ENCODE peak calls at places on chromosomes 13 and 19, in five cellular contexts. T is Daoy, A is mucosa of gallbladder, N is BJ, V is iris pigment epithelial cell. B is an unnamed sample.

GRCh38 chr13:93655132-93655531 is 428.5 kb downstream of the GPC6 start:
- DNase-seq in T (no peak), A (no peak), N (no peak), V (no peak), B (no peak)

GRCh38 chr19:48627211-48627864 is 8.0 kb downstream of the SPHK2 start:
- DNase-seq in T (peak; percentile 63), A (no peak), N (no peak), V (no peak), B (no peak)

GRCh38 chr19:28444371-28444770 is 768.6 kb downstream of the UQCRFS1 start:
- DNase-seq in T (no peak), A (no peak), N (no peak), V (no peak), B (no peak)

GRCh38 chr13:76213423-76213904 is 577.3 kb downstream of the LMO7 start:
- DNase-seq in T (no peak), A (no peak), N (no peak), V (no peak), B (no peak)

GRCh38 chr19:32676186-32676894 is 692 bp downstream of the RGS9BP start:
- DNase-seq in T (peak; percentile 29), A (no peak), N (no peak), V (peak; percentile 22), B (no peak)

GRCh38 chr13:49936943-49937273 is 768 bp upstream of the SPRYD7 start:
- DNase-seq in T (no peak), A (no peak), N (no peak), V (no peak), B (no peak)

GRCh38 chr13:79398915-79399314 is 7.1 kb downstream of the RBM26 start:
- DNase-seq in T (no peak), A (no peak), N (no peak), V (peak; percentile 58), B (peak; percentile 67)

GRCh38 chr13:110448230-110448629 is 113.3 kb downstream of the RAB20 start:
- DNase-seq in T (no peak), A (no peak), N (peak; percentile 68), V (peak; percentile 73), B (peak; percentile 72)

GRCh38 chr19:27962260-27962659 is 1250.7 kb downstream of the UQCRFS1 start:
- DNase-seq in T (no peak), A (no peak), N (no peak), V (no peak), B (peak; percentile 14)

GRCh38 chr13:89279374-89279773 is 1608.2 kb downstream of the SLITRK5 start:
- DNase-seq in T (no peak), A (no peak), N (no peak), V (no peak), B (no peak)

GRCh38 chr13:84393981-84394625 is 511.8 kb upstream of the SLITRK1 start:
- DNase-seq in T (no peak), A (no peak), N (no peak), V (no peak), B (no peak)

GRCh38 chr19:18274776-18275356 is 614 bp upstream of the IQCN start:
- DNase-seq in T (peak; percentile 95), A (peak; percentile 91), N (peak; percentile 64), V (peak; percentile 88), B (peak; percentile 76)

GRCh38 chr19:752652-753517 is 2.0 kb downstream of the MISP start:
- DNase-seq in T (peak; percentile 82), A (peak; percentile 77), N (peak; percentile 52), V (peak; percentile 89), B (peak; percentile 84)

GRCh38 chr19:7856679-7857663 is 17.2 kb downstream of the PRR36 start:
- DNase-seq in T (no peak), A (no peak), N (no peak), V (no peak), B (no peak)

GRCh38 chr19:52778811-52779210 is 7.8 kb downstream of the ZNF600 start:
- DNase-seq in T (peak; percentile 10), A (no peak), N (no peak), V (peak; percentile 25), B (peak; percentile 0)

GRCh38 chr19:12789098-12789903 is 2.0 kb upstream of the JUNB start:
- DNase-seq in T (peak; percentile 42), A (no peak), N (no peak), V (peak; percentile 36), B (no peak)

GRCh38 chr13:50713849-50714248 is 129.6 kb downstream of the DLEU7 start:
- DNase-seq in T (peak; percentile 82), A (no peak), N (peak; percentile 49), V (peak; percentile 98), B (peak; percentile 82)

GRCh38 chr19:4671182-4671851 is 1.2 kb upstream of the MYDGF start:
- DNase-seq in T (no peak), A (no peak), N (no peak), V (no peak), B (no peak)

GRCh38 chr13:86403213-86403612 is 604.0 kb upstream of the SLITRK6 start:
- DNase-seq in T (no peak), A (no peak), N (no peak), V (no peak), B (no peak)

GRCh38 chr13:73194310-73194709 is 135.5 kb downstream of the KLF5 start:
- DNase-seq in T (no peak), A (peak; percentile 16), N (no peak), V (no peak), B (no peak)

GRCh38 chr19:48668332-48668731 is 4.5 kb downstream of the NTN5 start:
- DNase-seq in T (no peak), A (no peak), N (no peak), V (no peak), B (no peak)

GRCh38 chr13:29230446-29230845 is 365.0 kb downstream of the SLC7A1 start:
- DNase-seq in T (no peak), A (no peak), N (no peak), V (no peak), B (no peak)

GRCh38 chr19:6276447-6276846 is 3.3 kb downstream of the MLLT1 start:
- DNase-seq in T (no peak), A (peak; percentile 59), N (peak; percentile 75), V (peak; percentile 72), B (peak; percentile 65)

GRCh38 chr19:10284641-10285278 is 2.0 kb upstream of the ICAM4 start:
- DNase-seq in T (no peak), A (no peak), N (no peak), V (no peak), B (no peak)